ENCODE peak calls at places on chromosomes 5 and 9, in ten cellular contexts. One of them, this sample, is unnamed.

GRCh38 chr9:121463026-121463827 is 36.4 kb downstream of the GGTA1 start:
- DNase-seq in stomach: peak
- DNase-seq in spleen: peak
- DNase-seq in A549: peak
- DNase-seq in adrenal gland: peak
- DNase-seq in HepG2: peak
- DNase-seq in prostate gland: no peak
- DNase-seq in IMR-90: peak
- DNase-seq in vagina: no peak
- DNase-seq in heart left ventricle: peak
- DNase-seq in this sample: no peak

GRCh38 chr5:18216016-18216415 is 581.8 kb downstream of the TAF11L14 start:
- DNase-seq in A549: no peak
- DNase-seq in HepG2: no peak
- DNase-seq in IMR-90: no peak
- DNase-seq in adrenal gland: no peak
- DNase-seq in stomach: no peak
- DNase-seq in prostate gland: no peak
- DNase-seq in vagina: no peak
- DNase-seq in heart left ventricle: no peak
- DNase-seq in spleen: no peak
- DNase-seq in this sample: no peak

GRCh38 chr9:133048595-133048994 is 13.2 kb upstream of the CEL start:
- DNase-seq in vagina: no peak
- DNase-seq in adrenal gland: peak
- DNase-seq in prostate gland: no peak
- DNase-seq in spleen: no peak
- DNase-seq in IMR-90: peak
- DNase-seq in A549: peak
- DNase-seq in HepG2: no peak
- DNase-seq in stomach: peak
- DNase-seq in heart left ventricle: no peak
- DNase-seq in this sample: no peak

GRCh38 chr9:76917299-76917698 is 11.4 kb upstream of the PRUNE2 start:
- DNase-seq in vagina: no peak
- DNase-seq in heart left ventricle: no peak
- DNase-seq in prostate gland: no peak
- DNase-seq in IMR-90: no peak
- DNase-seq in spleen: no peak
- DNase-seq in A549: no peak
- DNase-seq in HepG2: no peak
- DNase-seq in adrenal gland: no peak
- DNase-seq in stomach: no peak
- DNase-seq in this sample: no peak

GRCh38 chr5:95238560-95239325 is 46.2 kb downstream of the MCTP1 start:
- DNase-seq in stomach: no peak
- DNase-seq in adrenal gland: no peak
- DNase-seq in prostate gland: no peak
- DNase-seq in IMR-90: peak
- DNase-seq in HepG2: no peak
- DNase-seq in vagina: no peak
- DNase-seq in A549: no peak
- DNase-seq in spleen: no peak
- DNase-seq in heart left ventricle: no peak
- DNase-seq in this sample: no peak

GRCh38 chr9:91433180-91433579 is 9.5 kb upstream of the NFIL3 start:
- DNase-seq in vagina: no peak
- DNase-seq in prostate gland: peak
- DNase-seq in heart left ventricle: no peak
- DNase-seq in adrenal gland: peak
- DNase-seq in IMR-90: peak
- DNase-seq in spleen: no peak
- DNase-seq in HepG2: peak
- DNase-seq in A549: peak
- DNase-seq in stomach: no peak
- DNase-seq in this sample: no peak

GRCh38 chr9:68668127-68668526 is 36.9 kb upstream of the PIP5K1B start:
- DNase-seq in heart left ventricle: no peak
- DNase-seq in spleen: no peak
- DNase-seq in stomach: no peak
- DNase-seq in A549: no peak
- DNase-seq in vagina: no peak
- DNase-seq in IMR-90: no peak
- DNase-seq in prostate gland: no peak
- DNase-seq in adrenal gland: no peak
- DNase-seq in HepG2: no peak
- DNase-seq in this sample: no peak

GRCh38 chr5:122736086-122736485 is 38.8 kb upstream of the SNX2 start:
- DNase-seq in stomach: no peak
- DNase-seq in spleen: no peak
- DNase-seq in adrenal gland: no peak
- DNase-seq in vagina: no peak
- DNase-seq in heart left ventricle: no peak
- DNase-seq in prostate gland: no peak
- DNase-seq in HepG2: no peak
- DNase-seq in IMR-90: no peak
- DNase-seq in A549: no peak
- DNase-seq in this sample: no peak

GRCh38 chr5:132873119-132873929 is at the start of gene LEAP2:
- DNase-seq in A549: no peak
- DNase-seq in prostate gland: no peak
- DNase-seq in heart left ventricle: no peak
- DNase-seq in IMR-90: peak
- DNase-seq in vagina: no peak
- DNase-seq in adrenal gland: no peak
- DNase-seq in stomach: peak
- DNase-seq in spleen: no peak
- DNase-seq in HepG2: peak
- DNase-seq in this sample: no peak

GRCh38 chr9:129335456-129336129 is 157.5 kb upstream of the IER5L start:
- DNase-seq in heart left ventricle: peak
- DNase-seq in adrenal gland: peak
- DNase-seq in spleen: no peak
- DNase-seq in stomach: peak
- DNase-seq in HepG2: no peak
- DNase-seq in IMR-90: no peak
- DNase-seq in prostate gland: no peak
- DNase-seq in A549: no peak
- DNase-seq in vagina: no peak
- DNase-seq in this sample: no peak

GRCh38 chr9:98551511-98552286 is 157.0 kb downstream of the GABBR2 start:
- DNase-seq in HepG2: no peak
- DNase-seq in A549: no peak
- DNase-seq in IMR-90: peak
- DNase-seq in vagina: peak
- DNase-seq in prostate gland: no peak
- DNase-seq in spleen: no peak
- DNase-seq in heart left ventricle: no peak
- DNase-seq in stomach: no peak
- DNase-seq in adrenal gland: no peak
- DNase-seq in this sample: no peak

DNA sequence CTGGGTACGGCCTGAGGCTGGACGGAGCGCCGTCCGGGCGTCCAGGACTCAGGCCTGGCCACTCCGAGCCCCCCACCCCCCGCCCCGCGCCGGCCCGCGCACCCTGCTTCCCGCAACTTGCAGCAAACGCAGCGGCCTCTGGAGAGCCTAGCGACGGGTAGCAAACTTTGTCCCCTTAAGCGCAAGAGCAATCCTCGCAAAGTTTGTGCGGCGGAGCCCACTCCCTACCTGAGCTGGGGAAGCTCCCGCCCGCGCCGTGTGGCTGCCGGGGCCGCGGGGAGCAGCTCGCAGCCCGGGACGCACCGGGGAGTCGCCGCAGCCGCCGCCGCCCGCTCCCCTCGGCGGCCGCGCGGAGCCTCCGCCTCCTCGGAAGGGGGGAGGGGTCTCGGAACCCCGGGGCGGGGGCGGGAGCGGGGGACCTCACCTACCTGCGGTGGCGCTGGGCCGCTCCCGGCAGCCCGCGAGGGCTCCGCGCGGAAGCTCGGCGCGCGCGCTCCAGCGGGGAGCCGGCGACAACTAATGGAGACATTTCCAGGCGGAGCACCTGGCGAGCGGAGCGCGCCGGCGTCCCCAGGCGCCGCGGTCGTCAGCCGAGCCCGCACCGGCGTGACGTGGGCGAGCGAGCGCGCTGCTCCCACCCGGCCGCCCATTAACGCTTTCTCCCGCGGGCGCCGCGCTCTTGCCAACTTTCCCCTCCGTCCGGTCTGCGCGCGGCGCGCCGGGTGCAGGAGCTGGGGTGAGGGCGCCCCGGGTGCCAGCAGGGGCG is 4.1 kb upstream of the IRX4 start:
- DNase-seq in adrenal gland: no peak
- DNase-seq in spleen: peak
- DNase-seq in IMR-90: no peak
- DNase-seq in A549: no peak
- DNase-seq in stomach: no peak
- DNase-seq in heart left ventricle: peak
- DNase-seq in HepG2: no peak
- DNase-seq in prostate gland: no peak
- DNase-seq in vagina: no peak
- DNase-seq in this sample: no peak
- H3K4me3 ChIP-seq in adrenal gland: no peak
- H3K4me3 ChIP-seq in spleen: peak
- H3K4me3 ChIP-seq in IMR-90: no peak
- H3K4me3 ChIP-seq in A549: peak
- H3K4me3 ChIP-seq in stomach: no peak
- H3K4me3 ChIP-seq in heart left ventricle: peak
- H3K4me3 ChIP-seq in HepG2: no peak
- H3K4me3 ChIP-seq in prostate gland: peak
- H3K4me3 ChIP-seq in vagina: peak
- H3K4me3 ChIP-seq in this sample: peak

GRCh38 chr5:158028349-158028748 is 169.4 kb upstream of the CLINT1 start:
- DNase-seq in adrenal gland: no peak
- DNase-seq in stomach: no peak
- DNase-seq in spleen: no peak
- DNase-seq in HepG2: no peak
- DNase-seq in A549: no peak
- DNase-seq in IMR-90: no peak
- DNase-seq in vagina: peak
- DNase-seq in heart left ventricle: no peak
- DNase-seq in prostate gland: no peak
- DNase-seq in this sample: no peak
- H3K27ac ChIP-seq in adrenal gland: no peak
- H3K27ac ChIP-seq in stomach: no peak
- H3K27ac ChIP-seq in spleen: no peak
- H3K27ac ChIP-seq in HepG2: no peak
- H3K27ac ChIP-seq in A549: no peak
- H3K27ac ChIP-seq in IMR-90: no peak
- H3K27ac ChIP-seq in vagina: no peak
- H3K27ac ChIP-seq in heart left ventricle: no peak
- H3K27ac ChIP-seq in prostate gland: no peak
- H3K27ac ChIP-seq in this sample: no peak

GRCh38 chr9:105243015-105243686 is 1.3 kb upstream of the SLC44A1 start:
- DNase-seq in HepG2: no peak
- DNase-seq in prostate gland: no peak
- DNase-seq in stomach: no peak
- DNase-seq in vagina: no peak
- DNase-seq in heart left ventricle: no peak
- DNase-seq in IMR-90: peak
- DNase-seq in adrenal gland: no peak
- DNase-seq in A549: no peak
- DNase-seq in spleen: no peak
- DNase-seq in this sample: no peak
- TF ChIP-seq POLR2A in HepG2: no peak
- TF ChIP-seq POLR2A in prostate gland: no peak
- TF ChIP-seq POLR2A in stomach: no peak
- TF ChIP-seq POLR2A in vagina: no peak
- TF ChIP-seq POLR2A in heart left ventricle: no peak
- TF ChIP-seq POLR2A in IMR-90: no peak
- TF ChIP-seq POLR2A in adrenal gland: no peak
- TF ChIP-seq POLR2A in A549: no peak
- TF ChIP-seq POLR2A in spleen: no peak
- TF ChIP-seq POLR2A in this sample: no peak

GRCh38 chr9:84703793-84704192 is 34.3 kb downstream of the NTRK2 start:
- DNase-seq in stomach: no peak
- DNase-seq in vagina: no peak
- DNase-seq in HepG2: no peak
- DNase-seq in IMR-90: no peak
- DNase-seq in prostate gland: no peak
- DNase-seq in spleen: no peak
- DNase-seq in A549: no peak
- DNase-seq in heart left ventricle: no peak
- DNase-seq in adrenal gland: no peak
- DNase-seq in this sample: no peak
- H3K4me3 ChIP-seq in stomach: no peak
- H3K4me3 ChIP-seq in vagina: no peak
- H3K4me3 ChIP-seq in HepG2: no peak
- H3K4me3 ChIP-seq in IMR-90: no peak
- H3K4me3 ChIP-seq in prostate gland: no peak
- H3K4me3 ChIP-seq in spleen: no peak
- H3K4me3 ChIP-seq in A549: no peak
- H3K4me3 ChIP-seq in heart left ventricle: no peak
- H3K4me3 ChIP-seq in adrenal gland: no peak
- H3K4me3 ChIP-seq in this sample: no peak

GRCh38 chr9:20509464-20509863 is 112.8 kb downstream of the MLLT3 start:
- DNase-seq in vagina: no peak
- DNase-seq in A549: no peak
- DNase-seq in stomach: no peak
- DNase-seq in adrenal gland: no peak
- DNase-seq in IMR-90: no peak
- DNase-seq in spleen: no peak
- DNase-seq in prostate gland: no peak
- DNase-seq in heart left ventricle: no peak
- DNase-seq in HepG2: no peak
- DNase-seq in this sample: no peak

GRCh38 chr9:20506631-20507030 is 115.7 kb downstream of the MLLT3 start:
- DNase-seq in vagina: no peak
- DNase-seq in prostate gland: no peak
- DNase-seq in spleen: no peak
- DNase-seq in A549: no peak
- DNase-seq in adrenal gland: no peak
- DNase-seq in HepG2: no peak
- DNase-seq in stomach: no peak
- DNase-seq in IMR-90: no peak
- DNase-seq in heart left ventricle: no peak
- DNase-seq in this sample: no peak

GRCh38 chr9:20505574-20505973 is 116.7 kb downstream of the MLLT3 start:
- DNase-seq in IMR-90: no peak
- DNase-seq in heart left ventricle: no peak
- DNase-seq in vagina: no peak
- DNase-seq in stomach: no peak
- DNase-seq in prostate gland: no peak
- DNase-seq in adrenal gland: no peak
- DNase-seq in HepG2: no peak
- DNase-seq in spleen: no peak
- DNase-seq in A549: no peak
- DNase-seq in this sample: no peak

GRCh38 chr9:20508242-20508641 is 114.1 kb downstream of the MLLT3 start:
- DNase-seq in adrenal gland: no peak
- DNase-seq in IMR-90: no peak
- DNase-seq in A549: no peak
- DNase-seq in stomach: no peak
- DNase-seq in prostate gland: no peak
- DNase-seq in HepG2: no peak
- DNase-seq in heart left ventricle: no peak
- DNase-seq in spleen: no peak
- DNase-seq in vagina: no peak
- DNase-seq in this sample: no peak

DNA sequence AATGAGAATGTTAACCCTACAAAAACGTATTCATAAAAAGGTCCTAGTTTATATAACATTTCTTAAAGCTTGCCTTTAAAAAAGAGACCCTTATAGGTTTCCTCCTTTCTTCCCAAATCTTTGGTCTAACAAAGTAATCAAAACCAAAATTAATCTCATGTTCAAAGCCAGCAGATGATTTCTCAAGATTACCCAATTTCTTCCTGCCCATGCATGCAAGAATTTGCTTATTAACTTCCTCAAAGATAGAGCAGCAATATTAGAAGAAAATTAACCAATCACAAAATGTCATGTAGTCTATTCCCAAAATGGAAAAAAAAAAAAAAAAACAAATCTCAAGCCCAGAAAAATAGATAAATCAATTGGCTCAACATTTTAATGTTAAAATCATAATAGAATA is 114.9 kb downstream of the MLLT3 start:
- DNase-seq in A549: no peak
- DNase-seq in adrenal gland: no peak
- DNase-seq in stomach: no peak
- DNase-seq in HepG2: no peak
- DNase-seq in IMR-90: no peak
- DNase-seq in spleen: no peak
- DNase-seq in vagina: no peak
- DNase-seq in heart left ventricle: no peak
- DNase-seq in prostate gland: no peak
- DNase-seq in this sample: no peak
- H3K27ac ChIP-seq in A549: no peak
- H3K27ac ChIP-seq in adrenal gland: no peak
- H3K27ac ChIP-seq in stomach: no peak
- H3K27ac ChIP-seq in HepG2: no peak
- H3K27ac ChIP-seq in IMR-90: no peak
- H3K27ac ChIP-seq in spleen: no peak
- H3K27ac ChIP-seq in vagina: no peak
- H3K27ac ChIP-seq in heart left ventricle: no peak
- H3K27ac ChIP-seq in prostate gland: no peak
- H3K27ac ChIP-seq in this sample: no peak